ENCODE peak calls at places on chromosomes 12 and 14, in nine cellular contexts. H, C, J, U, F, S, X, B and D are unnamed samples.

GRCh38 chr12:18747960-18748359 is 10.0 kb downstream of the CAPZA3 start:
- DNase-seq in F (peak; percentile 98), H (peak; percentile 83), C (no peak), J (no peak), U (no peak), B (no peak), S (no peak), X (no peak), D (peak; percentile 77)

GRCh38 chr14:76880432-76880831 is 54.2 kb downstream of the LRRC74A start:
- DNase-seq in H (no peak), C (no peak), B (no peak), J (no peak), F (no peak), X (no peak), S (no peak), U (no peak), D (no peak)

GRCh38 chr12:77343291-77343690 is 277.9 kb upstream of the E2F7 start:
- DNase-seq in H (peak; percentile 39), C (no peak), U (no peak), F (peak; percentile 58), X (no peak), B (no peak), J (no peak), S (no peak), D (peak; percentile 86)

GRCh38 chr12:6836851-6837250 is 3.9 kb upstream of the GNB3 start:
- DNase-seq in C (no peak), X (no peak), S (no peak), U (no peak), J (no peak), B (no peak), H (no peak), F (no peak), D (no peak)

GRCh38 chr14:65179918-65180724 is 77.8 kb upstream of the MAX start:
- DNase-seq in H (peak; percentile 78), J (peak; percentile 79), U (no peak), F (peak; percentile 93), B (no peak), C (peak; percentile 32), X (peak; percentile 93), S (no peak), D (peak; percentile 97)

GRCh38 chr12:47039756-47040155 is 39.7 kb upstream of the PCED1B start:
- DNase-seq in S (no peak), X (no peak), C (no peak), H (no peak), F (no peak), U (no peak), J (no peak), B (no peak), D (no peak)

GRCh38 chr12:67382206-67382871 is 113.2 kb downstream of the CAND1 start:
- DNase-seq in C (no peak), U (no peak), B (no peak), X (no peak), J (no peak), F (peak; percentile 63), S (no peak), H (peak; percentile 54), D (no peak)

GRCh38 chr12:59839514-59839913 is 243.7 kb downstream of the SLC16A7 start:
- DNase-seq in H (no peak), F (peak; percentile 2), B (no peak), C (no peak), U (no peak), J (no peak), S (no peak), X (no peak), D (peak; percentile 37)

GRCh38 chr12:95201056-95201670 is 16.1 kb downstream of the FGD6 start:
- DNase-seq in J (no peak), U (no peak), F (peak; percentile 56), X (no peak), H (no peak), S (no peak), B (no peak), C (no peak), D (peak; percentile 90)

GRCh38 chr12:90163975-90164374 is 455.3 kb upstream of the ATP2B1 start:
- DNase-seq in X (no peak), H (no peak), U (no peak), C (no peak), F (no peak), J (no peak), S (no peak), B (no peak), D (no peak)

GRCh38 chr14:103130965-103131364 is 7.7 kb downstream of the TNFAIP2 start:
- DNase-seq in S (no peak), F (peak; percentile 80), C (no peak), U (peak; percentile 25), J (peak; percentile 56), X (peak; percentile 86), B (no peak), H (peak; percentile 69), D (peak; percentile 56)

GRCh38 chr12:101824831-101825230 is 5.9 kb downstream of the GNPTAB start:
- DNase-seq in B (no peak), U (no peak), C (no peak), S (no peak), X (no peak), H (no peak), J (no peak), F (no peak), D (no peak)

GRCh38 chr12:102873077-102873476 is 44.0 kb downstream of the PAH start:
- DNase-seq in S (no peak), H (no peak), C (no peak), X (no peak), F (no peak), U (no peak), J (no peak), B (no peak), D (no peak)

GRCh38 chr14:27528328-27528727 is 930.5 kb upstream of the NOVA1 start:
- DNase-seq in B (no peak), J (no peak), S (no peak), U (no peak), X (no peak), C (no peak), H (peak; percentile 9), F (peak; percentile 33), D (peak; percentile 30)

GRCh38 chr14:45198551-45198950 is 54.5 kb downstream of the MIS18BP1 start:
- DNase-seq in U (no peak), J (no peak), H (peak; percentile 22), S (no peak), F (peak; percentile 95), X (no peak), B (no peak), C (no peak), D (peak; percentile 72)

GRCh38 chr12:77118696-77119095 is 53.3 kb upstream of the E2F7 start:
- DNase-seq in U (no peak), F (peak; percentile 46), X (no peak), J (no peak), S (no peak), C (no peak), H (peak; percentile 41), B (no peak), D (peak; percentile 37)

GRCh38 chr14:35197015-35197414 is 74.7 kb downstream of the PRORP start:
- DNase-seq in J (no peak), F (peak; percentile 67), S (no peak), B (no peak), C (no peak), X (no peak), H (peak; percentile 63), U (no peak), D (peak; percentile 91)

GRCh38 chr14:39085933-39086332 is 17.1 kb downstream of the SEC23A start:
- DNase-seq in F (peak; percentile 41), B (no peak), H (peak; percentile 33), J (no peak), C (no peak), S (no peak), U (no peak), X (no peak), D (no peak)

DNA sequence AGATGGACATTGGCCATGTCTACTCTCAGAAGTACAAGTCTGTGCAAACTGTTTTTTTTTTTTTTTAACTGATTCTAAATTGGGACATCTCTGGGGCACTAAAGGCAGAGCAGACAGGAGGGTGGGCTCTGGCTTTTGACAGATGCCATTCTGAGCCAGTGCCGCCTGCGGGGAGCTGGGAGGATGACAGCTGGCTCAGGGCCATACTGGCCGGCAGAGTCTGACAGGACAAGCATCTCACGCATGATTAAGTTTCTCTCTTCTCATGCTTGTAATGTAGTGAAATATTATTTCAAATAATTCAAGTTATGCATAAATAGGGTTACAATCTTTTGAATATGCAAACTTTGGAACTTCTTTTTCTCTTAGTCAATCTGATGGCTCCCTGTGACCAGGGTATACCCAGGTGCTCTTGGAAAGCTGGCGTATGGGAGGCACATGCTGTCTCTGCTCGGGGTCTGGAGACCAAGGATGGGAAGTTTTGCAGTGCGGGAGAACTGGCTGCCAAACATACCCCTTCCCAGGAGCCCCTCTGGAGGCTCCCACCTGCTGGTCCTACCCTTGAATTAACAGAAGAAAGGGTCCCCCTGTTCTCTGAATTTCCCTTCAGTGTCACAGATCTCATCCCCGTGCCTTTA is 7.6 kb downstream of the CDCA4 start:
- DNase-seq in F (no peak), U (no peak), B (no peak), X (no peak), H (no peak), S (no peak), C (peak; percentile 41), J (no peak), D (peak; percentile 17)
- H3K36me3 ChIP-seq in F (peaks cover 16% of the 10 kb centered on the region), U (peaks cover 22% of the 10 kb centered on the region), B (peaks cover 25% of the 10 kb centered on the region), X (no peaks in the 10 kb centered on the region), H (peaks cover 13% of the 10 kb centered on the region), S (peaks cover 18% of the 10 kb centered on the region), C (peaks cover 30% of the 10 kb centered on the region), J (no peaks in the 10 kb centered on the region), D (peaks cover 15% of the 10 kb centered on the region)

DNA sequence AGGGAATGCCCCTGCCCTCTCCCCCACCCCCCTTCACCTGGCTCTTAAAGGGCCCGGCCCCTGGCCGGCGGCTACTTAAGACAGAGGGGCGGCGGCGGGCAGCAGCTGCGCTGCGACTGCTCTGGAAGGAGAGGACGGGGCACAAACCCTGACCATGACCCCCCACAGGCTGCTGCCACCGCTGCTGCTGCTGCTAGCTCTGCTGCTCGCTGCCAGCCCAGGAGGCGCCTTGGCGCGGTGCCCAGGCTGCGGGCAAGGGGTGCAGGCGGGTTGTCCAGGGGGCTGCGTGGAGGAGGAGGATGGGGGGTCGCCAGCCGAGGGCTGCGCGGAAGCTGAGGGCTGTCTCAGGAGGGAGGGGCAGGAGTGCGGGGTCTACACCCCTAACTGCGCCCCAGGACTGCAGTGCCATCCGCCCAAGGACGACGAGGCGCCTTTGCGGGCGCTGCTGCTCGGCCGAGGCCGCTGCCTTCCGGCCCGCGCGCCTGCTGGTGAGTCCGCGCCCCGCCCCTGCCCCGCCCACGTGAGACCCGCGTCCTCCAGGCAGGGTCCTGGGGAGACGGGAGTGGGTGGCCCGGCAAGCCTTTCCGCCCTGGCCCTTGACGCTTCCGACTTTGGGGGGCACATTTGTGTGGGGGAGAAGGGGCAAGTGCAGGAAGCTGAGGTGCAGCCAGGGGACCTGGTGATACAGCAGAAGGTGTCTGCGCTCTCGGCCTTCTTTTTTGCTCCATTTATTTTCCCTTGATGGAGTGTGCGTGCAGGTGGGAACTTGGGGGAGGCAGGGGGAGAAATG is at the start of gene IGFBP6:
- DNase-seq in S (no peak), J (peak; percentile 59), H (peak; percentile 45), C (peak; percentile 78), B (peak; percentile 57), X (peak; percentile 62), F (peak; percentile 34), U (peak; percentile 74), D (peak; percentile 29)
- H3K4me3 ChIP-seq in S (peak within 1 kb of the TSS; percentile 92), J (no peak within 1 kb of the TSS), H (peak within 1 kb of the TSS; percentile 85), C (peak within 1 kb of the TSS; percentile 80), B (peak within 1 kb of the TSS; percentile 53), X (peak within 1 kb of the TSS; percentile 55), F (peak within 1 kb of the TSS; percentile 65), U (peak within 1 kb of the TSS; percentile 61), D (peak within 1 kb of the TSS; percentile 41)

GRCh38 chr12:57606399-57606798 is 1.8 kb downstream of the DTX3 start:
- DNase-seq in C (no peak), J (no peak), F (no peak), H (no peak), B (no peak), U (no peak), X (no peak), S (no peak), D (no peak)
- H3K27me3 ChIP-seq in C (no peaks in the 10 kb centered on the region), J (no peaks in the 10 kb centered on the region), F (no peaks in the 10 kb centered on the region), H (no peaks in the 10 kb centered on the region), B (no peaks in the 10 kb centered on the region), U (no peaks in the 10 kb centered on the region), X (no peaks in the 10 kb centered on the region), S (no peaks in the 10 kb centered on the region), D (peaks cover 6% of the 10 kb centered on the region)

GRCh38 chr14:61780125-61780524 is 17.9 kb downstream of the SNAPC1 start:
- DNase-seq in X (no peak), C (no peak), S (no peak), J (no peak), U (no peak), H (no peak), F (no peak), B (peak; percentile 5), D (no peak)
- H3K36me3 ChIP-seq in X (no peaks in the 10 kb centered on the region), C (peaks cover 88% of the 10 kb centered on the region), S (peaks cover 20% of the 10 kb centered on the region), J (no peaks in the 10 kb centered on the region), U (peaks cover 69% of the 10 kb centered on the region), H (peaks cover 13% of the 10 kb centered on the region), F (peaks cover 34% of the 10 kb centered on the region), B (no peaks in the 10 kb centered on the region), D (peaks cover 12% of the 10 kb centered on the region)